ENCODE peak calls at places on chromosomes 12 and 14, in ten cellular contexts. L, U, T, F, R, B, A, N, X and J are unnamed samples.

GRCh38 chr12:6229224-6229748 is 29.1 kb downstream of the CD9 start:
- DNase-seq in L (no peak), U (peak; percentile 46), T (no peak), F (no peak), R (no peak), B (no peak), A (no peak), N (no peak), X (no peak), J (no peak)

GRCh38 chr14:79568566-79568965 is 642.7 kb downstream of the DIO2 start:
- DNase-seq in L (no peak), U (no peak), T (no peak), F (no peak), R (no peak), B (no peak), A (no peak), N (no peak), X (no peak), J (no peak)

GRCh38 chr12:18432211-18432610 is 170.9 kb downstream of the PIK3C2G start:
- DNase-seq in L (no peak), U (no peak), T (no peak), F (no peak), R (no peak), B (no peak), A (no peak), N (no peak), X (no peak), J (no peak)

GRCh38 chr12:57518176-57518919 is 2.0 kb downstream of the DDIT3 start:
- DNase-seq in L (no peak), U (peak; percentile 52), T (no peak), F (no peak), R (no peak), B (no peak), A (no peak), N (no peak), X (no peak), J (no peak)

GRCh38 chr14:20516921-20517320 is 11.6 kb downstream of the RNASE10 start:
- DNase-seq in L (no peak), U (peak; percentile 63), T (no peak), F (no peak), R (no peak), B (no peak), A (no peak), N (no peak), X (peak; percentile 72), J (no peak)

GRCh38 chr12:6180300-6181051 is 19.7 kb upstream of the CD9 start:
- DNase-seq in L (no peak), U (peak; percentile 81), T (no peak), F (no peak), R (no peak), B (no peak), A (no peak), N (no peak), X (peak; percentile 63), J (no peak)

GRCh38 chr14:23066855-23067744 is 9.8 kb upstream of the CDH24 start:
- DNase-seq in L (no peak), U (no peak), T (no peak), F (no peak), R (no peak), B (no peak), A (no peak), N (no peak), X (no peak), J (peak; percentile 38)

GRCh38 chr12:90854136-90854689 is 100.8 kb downstream of the CCER1 start:
- DNase-seq in L (no peak), U (peak; percentile 74), T (no peak), F (peak; percentile 78), R (peak; percentile 16), B (peak; percentile 43), A (no peak), N (no peak), X (peak; percentile 37), J (peak; percentile 17)

GRCh38 chr12:130667421-130667960 is 48.6 kb downstream of the RIMBP2 start:
- DNase-seq in L (no peak), U (no peak), T (no peak), F (no peak), R (no peak), B (peak; percentile 49), A (no peak), N (no peak), X (no peak), J (no peak)

GRCh38 chr14:101483829-101484228 is 77.5 kb upstream of the DIO3 start:
- DNase-seq in L (no peak), U (no peak), T (no peak), F (no peak), R (no peak), B (no peak), A (no peak), N (no peak), X (no peak), J (no peak)

GRCh38 chr12:15856097-15856982 is 25.8 kb upstream of the STRAP start:
- DNase-seq in L (peak; percentile 28), U (peak; percentile 74), T (peak; percentile 37), F (peak; percentile 72), R (peak; percentile 51), B (no peak), A (peak; percentile 15), N (peak; percentile 14), X (peak; percentile 79), J (no peak)

GRCh38 chr14:22748188-22748587 is 18.3 kb upstream of the OXA1L start:
- DNase-seq in L (no peak), U (no peak), T (no peak), F (no peak), R (no peak), B (no peak), A (no peak), N (no peak), X (no peak), J (no peak)

GRCh38 chr14:103207404-103208072 is 84.3 kb downstream of the TNFAIP2 start:
- DNase-seq in L (no peak), U (peak; percentile 83), T (peak; percentile 36), F (peak; percentile 44), R (no peak), B (peak; percentile 79), A (no peak), N (no peak), X (no peak), J (peak; percentile 83)

GRCh38 chr14:103204852-103205540 is 81.7 kb downstream of the TNFAIP2 start:
- DNase-seq in L (no peak), U (peak; percentile 75), T (no peak), F (peak; percentile 44), R (peak; percentile 87), B (no peak), A (no peak), N (no peak), X (peak; percentile 46), J (no peak)

GRCh38 chr14:103206023-103206481 is 82.8 kb downstream of the TNFAIP2 start:
- DNase-seq in L (no peak), U (peak; percentile 69), T (no peak), F (no peak), R (no peak), B (no peak), A (no peak), N (no peak), X (no peak), J (peak; percentile 44)

GRCh38 chr14:103205541-103205906 is 82.3 kb downstream of the TNFAIP2 start:
- DNase-seq in L (no peak), U (peak; percentile 34), T (no peak), F (no peak), R (no peak), B (no peak), A (no peak), N (no peak), X (no peak), J (no peak)

GRCh38 chr14:103207038-103207403 is 83.8 kb downstream of the TNFAIP2 start:
- DNase-seq in L (no peak), U (peak; percentile 97), T (peak; percentile 85), F (peak; percentile 80), R (peak; percentile 78), B (peak; percentile 70), A (no peak), N (no peak), X (no peak), J (peak; percentile 89)
- H3K4me3 ChIP-seq in L (no peak overlapping the region), U (peak overlapping the region; percentile 91), T (peak overlapping the region; percentile 35), F (peak overlapping the region; percentile 64), R (peak overlapping the region; percentile 38), B (peak overlapping the region; percentile 37), A (no peak overlapping the region), N (no peak overlapping the region), X (peak overlapping the region; percentile 20), J (peak overlapping the region; percentile 82)

GRCh38 chr14:56798447-56799326 is 11.6 kb downstream of the OTX2 start:
- DNase-seq in L (no peak), U (no peak), T (no peak), F (peak; percentile 73), R (no peak), B (no peak), A (no peak), N (no peak), X (no peak), J (peak; percentile 63)
- H3K27me3 ChIP-seq in L (peaks cover 65% of the 10 kb centered on the region), U (peaks cover 91% of the 10 kb centered on the region), T (peaks cover 87% of the 10 kb centered on the region), F (peaks cover 95% of the 10 kb centered on the region), R (peaks cover 6% of the 10 kb centered on the region), B (peaks cover 73% of the 10 kb centered on the region), A (peaks cover 37% of the 10 kb centered on the region), N (peaks cover 2% of the 10 kb centered on the region), X (peaks cover 83% of the 10 kb centered on the region), J (peaks cover 77% of the 10 kb centered on the region)

DNA sequence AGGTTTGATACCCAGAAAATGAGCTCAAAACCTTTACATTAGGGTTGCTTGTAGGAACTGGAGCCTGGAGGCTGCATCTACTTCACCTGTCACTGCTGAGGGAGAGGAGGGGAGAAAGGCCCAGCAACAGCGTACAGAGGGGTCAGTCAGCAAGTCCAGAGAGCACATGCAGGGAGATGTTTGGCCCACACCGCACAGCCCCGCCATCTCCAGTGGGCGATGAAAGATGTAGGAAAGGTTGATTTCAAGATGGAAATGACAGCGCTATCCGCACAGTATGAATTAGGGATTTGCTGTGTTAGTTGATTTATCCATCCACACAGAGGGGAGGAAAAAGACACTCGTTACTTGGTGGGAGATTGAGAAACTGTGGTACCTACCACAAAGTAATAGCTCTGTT is 112.5 kb downstream of the GCH1 start:
- DNase-seq in L (no peak), U (no peak), T (no peak), F (no peak), R (no peak), B (no peak), A (no peak), N (no peak), X (no peak), J (no peak)
- H3K36me3 ChIP-seq in L (no peaks in the 10 kb centered on the region), U (peaks cover 36% of the 10 kb centered on the region), T (peaks cover 69% of the 10 kb centered on the region), F (no peaks in the 10 kb centered on the region), R (no peaks in the 10 kb centered on the region), B (peaks cover 38% of the 10 kb centered on the region), A (no peaks in the 10 kb centered on the region), N (no peaks in the 10 kb centered on the region), X (peaks cover 7% of the 10 kb centered on the region), J (peaks cover 5% of the 10 kb centered on the region)

DNA sequence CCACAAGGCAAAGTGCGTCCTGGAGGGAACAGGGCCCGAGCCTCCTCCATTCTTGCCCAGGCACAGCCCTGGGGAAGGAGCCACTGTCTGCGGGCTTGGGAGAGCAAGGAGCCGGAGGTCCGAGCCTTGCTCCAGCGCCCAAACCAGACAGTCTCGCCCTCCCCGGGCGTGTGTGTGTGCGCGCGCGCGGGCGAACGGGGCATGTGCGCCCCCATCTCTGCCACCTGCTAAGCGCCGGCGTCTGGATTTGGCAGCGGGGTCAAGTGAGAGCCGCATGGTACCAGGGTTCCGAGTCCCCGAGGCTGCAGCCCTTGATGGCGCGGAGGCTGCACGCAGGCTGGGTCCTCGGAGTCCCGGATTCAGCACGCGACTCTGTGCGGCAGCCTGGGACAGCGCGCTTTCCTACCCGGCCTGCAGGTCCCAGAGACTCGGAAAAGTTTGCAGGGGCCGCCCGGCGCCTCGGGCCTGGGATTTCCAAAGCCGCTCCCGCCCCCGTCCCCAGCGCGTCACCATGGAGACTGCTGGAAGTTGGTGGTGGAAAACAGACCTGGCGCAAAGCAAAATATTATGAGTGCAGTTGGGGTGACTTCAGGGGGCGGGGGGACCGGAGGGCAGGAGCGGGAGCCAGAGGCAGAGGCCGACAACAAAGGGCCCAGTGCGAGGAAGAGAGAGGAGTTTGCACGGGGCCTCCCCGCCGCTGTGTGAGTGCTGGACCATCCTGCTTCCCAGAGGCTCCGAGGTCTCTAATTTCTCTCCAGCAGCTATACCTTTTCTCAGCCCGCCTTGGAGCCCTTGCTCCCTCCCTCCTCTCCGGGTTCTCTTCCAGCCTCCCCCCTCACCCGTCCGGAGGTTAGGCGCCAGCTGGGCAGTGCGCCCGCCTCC is 4.2 kb downstream of the RFX4 start:
- DNase-seq in L (no peak), U (no peak), T (no peak), F (peak; percentile 87), R (no peak), B (peak; percentile 49), A (no peak), N (no peak), X (no peak), J (peak; percentile 86)
- H3K4me3 ChIP-seq in L (no peak overlapping the region), U (no peak overlapping the region), T (peak overlapping the region; percentile 8), F (peak overlapping the region; percentile 74), R (no peak overlapping the region), B (peak overlapping the region; percentile 9), A (no peak overlapping the region), N (no peak overlapping the region), X (no peak overlapping the region), J (peak overlapping the region; percentile 49)